ENCODE peak calls at places on chromosomes 5 and 9, in five cellular contexts. One of them, this sample, is unnamed.

GRCh38 chr9:126528967-126529366 is 84.8 kb upstream of the LMX1B start:
- DNase-seq in islet precursor cell: peak
- DNase-seq in HFFc6: no peak
- DNase-seq in left ventricle myocardium inferior: no peak
- DNase-seq in fibroblast of the aortic adventitia: no peak
- DNase-seq in this sample: no peak

GRCh38 chr9:35603506-35603985 is 1.5 kb upstream of the TESK1 start:
- DNase-seq in HFFc6: no peak
- DNase-seq in islet precursor cell: no peak
- DNase-seq in left ventricle myocardium inferior: peak
- DNase-seq in fibroblast of the aortic adventitia: peak
- DNase-seq in this sample: no peak

GRCh38 chr9:137611623-137612609 is 6.4 kb downstream of the ARRDC1 start:
- DNase-seq in HFFc6: peak
- DNase-seq in fibroblast of the aortic adventitia: peak
- DNase-seq in islet precursor cell: peak
- DNase-seq in left ventricle myocardium inferior: no peak
- DNase-seq in this sample: peak

GRCh38 chr5:53030828-53031425 is 41.8 kb downstream of the ITGA2 start:
- DNase-seq in fibroblast of the aortic adventitia: no peak
- DNase-seq in HFFc6: no peak
- DNase-seq in islet precursor cell: no peak
- DNase-seq in left ventricle myocardium inferior: no peak
- DNase-seq in this sample: no peak

GRCh38 chr9:98488578-98489312 is 220.0 kb downstream of the GABBR2 start:
- DNase-seq in fibroblast of the aortic adventitia: peak
- DNase-seq in islet precursor cell: peak
- DNase-seq in left ventricle myocardium inferior: no peak
- DNase-seq in HFFc6: peak
- DNase-seq in this sample: no peak

GRCh38 chr9:108245331-108245730 is 610.5 kb downstream of the ACTL7B start:
- DNase-seq in islet precursor cell: no peak
- DNase-seq in left ventricle myocardium inferior: no peak
- DNase-seq in fibroblast of the aortic adventitia: no peak
- DNase-seq in HFFc6: no peak
- DNase-seq in this sample: no peak

GRCh38 chr9:24293391-24293790 is 252.3 kb downstream of the IZUMO3 start:
- DNase-seq in left ventricle myocardium inferior: no peak
- DNase-seq in islet precursor cell: no peak
- DNase-seq in HFFc6: no peak
- DNase-seq in fibroblast of the aortic adventitia: no peak
- DNase-seq in this sample: no peak

GRCh38 chr5:133756756-133757155 is 144.4 kb upstream of the FSTL4 start:
- DNase-seq in HFFc6: no peak
- DNase-seq in left ventricle myocardium inferior: no peak
- DNase-seq in fibroblast of the aortic adventitia: no peak
- DNase-seq in islet precursor cell: no peak
- DNase-seq in this sample: no peak

GRCh38 chr5:6545770-6546690 is 86.8 kb downstream of the NSUN2 start:
- DNase-seq in fibroblast of the aortic adventitia: no peak
- DNase-seq in left ventricle myocardium inferior: no peak
- DNase-seq in HFFc6: no peak
- DNase-seq in islet precursor cell: peak
- DNase-seq in this sample: peak

GRCh38 chr9:135306699-135307098 is 172.9 kb upstream of the PPP1R26 start:
- DNase-seq in fibroblast of the aortic adventitia: no peak
- DNase-seq in islet precursor cell: no peak
- DNase-seq in left ventricle myocardium inferior: no peak
- DNase-seq in HFFc6: no peak
- DNase-seq in this sample: peak

This sample was measured in endodermal cell.